ENCODE peak calls at places on chromosomes 2 and 18, in five cellular contexts. K, E, C, Y and B are unnamed samples.

GRCh38 chr18:38751897-38752296 is 1186.3 kb upstream of the CELF4 start:
- DNase-seq in Y (no peak), C (no peak), E (no peak), K (no peak), B (no peak)

GRCh38 chr2:220078439-220078838 is 451.0 kb downstream of the SLC4A3 start:
- DNase-seq in E (no peak), C (no peak), K (no peak), Y (no peak), B (no peak)

GRCh38 chr2:169302364-169302763 is 60.0 kb downstream of the LRP2 start:
- DNase-seq in K (no peak), Y (no peak), C (no peak), E (no peak), B (no peak)

GRCh38 chr2:119198267-119198840 is 25.3 kb upstream of the STEAP3 start:
- DNase-seq in E (no peak), K (no peak), Y (no peak), C (peak; percentile 67), B (no peak)

GRCh38 chr18:61825386-61825785 is 67.4 kb downstream of the RNF152 start:
- DNase-seq in Y (no peak), C (no peak), K (no peak), E (no peak), B (no peak)

GRCh38 chr2:195475336-195475735 is 181.7 kb upstream of the SLC39A10 start:
- DNase-seq in C (no peak), K (no peak), Y (no peak), E (no peak), B (no peak)

GRCh38 chr2:201735486-201735885 is 37.0 kb upstream of the MPP4 start:
- DNase-seq in E (no peak), Y (no peak), C (peak; percentile 80), K (no peak), B (no peak)

GRCh38 chr18:50558948-50559749 is 738 bp upstream of the MAPK4 start:
- DNase-seq in E (no peak), K (peak; percentile 14), C (no peak), Y (no peak), B (no peak)

GRCh38 chr2:226813148-226813701 is 13.6 kb upstream of the IRS1 start:
- DNase-seq in E (no peak), C (no peak), K (peak; percentile 28), Y (no peak), B (no peak)

GRCh38 chr18:79935098-79935480 is 16.4 kb downstream of the SLC66A2 start:
- DNase-seq in C (no peak), Y (no peak), E (no peak), K (no peak), B (no peak)

GRCh38 chr2:72166281-72166680 is 18.6 kb upstream of the CYP26B1 start:
- DNase-seq in Y (no peak), E (no peak), K (no peak), C (no peak), B (no peak)

GRCh38 chr2:97688062-97688827 is 18.7 kb downstream of the C2orf92 start:
- DNase-seq in E (no peak), Y (peak; percentile 30), K (no peak), C (no peak), B (no peak)

GRCh38 chr18:57859314-57859713 is 56.2 kb upstream of the ATP8B1 start:
- DNase-seq in K (no peak), C (peak; percentile 44), Y (no peak), E (peak; percentile 26), B (peak; percentile 19)

GRCh38 chr2:227234432-227234831 is 70.0 kb downstream of the COL4A3 start:
- DNase-seq in Y (no peak), E (no peak), K (no peak), C (no peak), B (no peak)

GRCh38 chr18:49960376-49960775 is 147.0 kb upstream of the ACAA2 start:
- DNase-seq in C (no peak), Y (no peak), K (no peak), E (no peak), B (no peak)

GRCh38 chr2:160934263-160934662 is 226.0 kb upstream of the TANK start:
- DNase-seq in Y (no peak), E (no peak), C (peak; percentile 39), K (no peak), B (no peak)

GRCh38 chr18:72652990-72653593 is 109.0 kb upstream of the CBLN2 start:
- DNase-seq in Y (no peak), C (peak; percentile 48), K (peak; percentile 61), E (peak; percentile 7), B (peak; percentile 22)

GRCh38 chr2:10385501-10385900 is 62.6 kb downstream of the ODC1 start:
- DNase-seq in Y (no peak), K (no peak), C (no peak), E (no peak), B (no peak)

GRCh38 chr2:10387033-10387432 is 61.1 kb downstream of the ODC1 start:
- DNase-seq in C (no peak), K (no peak), Y (no peak), E (no peak), B (no peak)

GRCh38 chr2:10389191-10389590 is 58.9 kb downstream of the ODC1 start:
- DNase-seq in C (no peak), K (no peak), E (no peak), Y (no peak), B (no peak)

GRCh38 chr2:10384089-10384734 is 63.9 kb downstream of the ODC1 start:
- DNase-seq in Y (no peak), E (no peak), C (no peak), K (no peak), B (peak; percentile 77)

GRCh38 chr2:10385933-10386773 is 62.0 kb downstream of the ODC1 start:
- DNase-seq in Y (no peak), K (no peak), C (peak; percentile 34), E (no peak), B (no peak)
- TF ChIP-seq CTCF in Y (no peak), K (no peak), C (no peak), E (no peak), B (no peak)

GRCh38 chr2:62194558-62195420 is 1.1 kb upstream of the B3GNT2 start:
- DNase-seq in E (no peak), C (peak; percentile 37), Y (no peak), K (no peak), B (no peak)

GRCh38 chr2:62196278-62196901 is 475 bp downstream of the B3GNT2 start:
- DNase-seq in E (peak; percentile 71), C (peak; percentile 45), Y (no peak), K (peak; percentile 85), B (peak; percentile 56)

GRCh38 chr2:62195421-62196277 is at the start of gene B3GNT2:
- DNase-seq in Y (no peak), C (peak; percentile 56), K (peak; percentile 97), E (peak; percentile 93), B (peak; percentile 70)

GRCh38 chr2:62189196-62189595 is 6.7 kb upstream of the B3GNT2 start:
- DNase-seq in Y (no peak), C (no peak), E (no peak), K (no peak), B (no peak)

GRCh38 chr2:62192811-62193210 is 3.1 kb upstream of the B3GNT2 start:
- DNase-seq in Y (no peak), K (no peak), C (no peak), E (no peak), B (peak; percentile 59)
- TF ChIP-seq GABPA in Y (no peak), K (no peak), C (no peak), E (no peak), B (no peak)

GRCh38 chr2:176154853-176155252 is 2.3 kb upstream of the HOXD3 start:
- DNase-seq in E (no peak), C (no peak), Y (no peak), K (no peak), B (no peak)

GRCh38 chr2:176149484-176150337 is 1.6 kb upstream of the HOXD4 start:
- DNase-seq in Y (no peak), C (no peak), K (no peak), E (no peak), B (no peak)

GRCh38 chr2:176151199-176152099 is at the start of gene HOXD4:
- DNase-seq in C (no peak), E (no peak), Y (no peak), K (no peak), B (no peak)

GRCh38 chr2:176150338-176151198 is 782 bp upstream of the HOXD4 start:
- DNase-seq in K (no peak), Y (no peak), E (no peak), C (no peak), B (no peak)

GRCh38 chr2:176152350-176153181 is 1.2 kb downstream of the HOXD4 start:
- DNase-seq in Y (no peak), E (no peak), K (no peak), C (no peak), B (no peak)
- TF ChIP-seq REST in Y (no peak), E (no peak), K (no peak), C (no peak), B (no peak)

GRCh38 chr18:37476182-37476581 is 89.4 kb downstream of the CELF4 start:
- DNase-seq in E (peak; percentile 70), Y (no peak), C (peak; percentile 15), K (peak; percentile 62), B (peak; percentile 31)
- TF ChIP-seq CTCF in E (peak; percentile 81), Y (peak; percentile 59), C (peak; percentile 66), K (peak; percentile 50), B (peak; percentile 58)

DNA sequence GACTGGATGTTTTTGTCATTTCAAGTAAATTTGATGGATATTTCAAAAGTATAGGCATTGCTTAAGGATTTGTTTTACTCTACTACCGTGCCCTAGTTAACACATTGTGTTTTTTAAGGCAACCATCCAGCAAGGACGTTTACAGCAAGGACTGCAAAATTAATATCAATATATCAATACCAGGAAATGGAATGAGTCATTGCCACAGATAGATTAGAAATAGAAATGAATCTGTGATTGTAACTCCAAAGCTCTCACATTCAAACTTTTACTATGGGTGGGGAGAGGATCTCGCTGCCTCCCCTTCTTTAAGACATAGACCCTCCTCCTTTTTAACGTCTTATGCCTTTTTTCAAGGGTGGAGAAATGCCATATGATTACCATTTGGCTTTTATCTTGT is 3.8 kb downstream of the CD28 start:
- DNase-seq in E (no peak), C (no peak), K (no peak), Y (no peak), B (no peak)
- TF ChIP-seq GABPA in E (no peak), C (no peak), K (no peak), Y (no peak), B (no peak)

GRCh38 chr18:31773774-31774476 is 13.2 kb upstream of the SLC25A52 start:
- DNase-seq in K (no peak), Y (no peak), C (peak; percentile 52), E (no peak), B (no peak)

GRCh38 chr18:31774960-31775359 is 14.3 kb upstream of the SLC25A52 start:
- DNase-seq in K (no peak), Y (no peak), C (peak; percentile 71), E (no peak), B (no peak)

GRCh38 chr18:31778391-31778950 is 17.8 kb upstream of the SLC25A52 start:
- DNase-seq in E (no peak), K (no peak), Y (no peak), C (no peak), B (no peak)

GRCh38 chr18:31774477-31774785 is 13.8 kb upstream of the SLC25A52 start:
- DNase-seq in Y (peak; percentile 36), C (no peak), E (no peak), K (no peak), B (no peak)

GRCh38 chr18:31772699-31773098 is 12.0 kb upstream of the SLC25A52 start:
- DNase-seq in E (no peak), C (no peak), K (no peak), Y (no peak), B (no peak)
- TF ChIP-seq REST in E (no peak), C (no peak), K (no peak), Y (no peak), B (no peak)

GRCh38 chr2:212536385-212537310 is 2.0 kb downstream of the ERBB4 start:
- DNase-seq in E (no peak), Y (no peak), C (no peak), K (peak; percentile 34), B (no peak)
- TF ChIP-seq CTCF in E (no peak), Y (no peak), C (no peak), K (no peak), B (no peak)